ENCODE peak calls at places on chromosomes 12 and 14, in five cellular contexts. X, K, T, J and G are unnamed samples.

GRCh38 chr12:50614167-50614762 is 109.5 kb downstream of the DIP2B start:
- DNase-seq in X (no peak), K (peak; percentile 73), T (no peak), J (no peak), G (no peak)

GRCh38 chr12:80321653-80322052 is 122.4 kb upstream of the PTPRQ start:
- DNase-seq in X (no peak), K (peak; percentile 56), T (no peak), J (no peak), G (no peak)

GRCh38 chr14:24816011-24816928 is 182.3 kb upstream of the GZMB start:
- DNase-seq in X (no peak), K (no peak), T (no peak), J (no peak), G (no peak)

GRCh38 chr14:104604461-104605449 is at the start of gene TMEM179:
- DNase-seq in X (no peak), K (peak; percentile 10), T (peak; percentile 74), J (peak; percentile 65), G (no peak)

GRCh38 chr14:74886001-74886400 is 4.3 kb downstream of the DLST start:
- DNase-seq in X (no peak), K (peak; percentile 97), T (no peak), J (no peak), G (no peak)

GRCh38 chr14:105050551-105050897 is 14.7 kb downstream of the GPR132 start:
- DNase-seq in X (no peak), K (peak; percentile 25), T (peak; percentile 82), J (no peak), G (no peak)

GRCh38 chr12:104050436-104050835 is 449 bp upstream of the GLT8D2 start:
- DNase-seq in X (no peak), K (no peak), T (no peak), J (no peak), G (no peak)

GRCh38 chr14:50085570-50086315 is 30.6 kb downstream of the VCPKMT start:
- DNase-seq in X (no peak), K (peak; percentile 79), T (no peak), J (no peak), G (peak; percentile 32)

GRCh38 chr14:58151264-58151700 is 731 bp downstream of the ARMH4 start:
- DNase-seq in X (no peak), K (no peak), T (peak; percentile 44), J (peak; percentile 19), G (no peak)